ENCODE peak calls at places on chromosomes 3 and 15, in five cellular contexts. Y is stomach; P is CD8-positive, alpha-beta memory T cell; F is hepatocyte; H is colonic mucosa. D is an unnamed sample. For H3K4me1, the result is how much of the 10 kb centered on the place peaks cover.

GRCh38 chr3:181880339-181880738 is 168.6 kb downstream of the SOX2 start:
- DNase-seq in Y (no peak), F (no peak), H (no peak), P (no peak), D (no peak)

GRCh38 chr3:197362086-197362485 is 63.7 kb upstream of the DLG1 start:
- DNase-seq in Y (no peak), F (no peak), P (no peak), H (no peak), D (no peak)

GRCh38 chr15:35624881-35625280 is 78.9 kb upstream of the DPH6 start:
- DNase-seq in Y (no peak), H (peak), P (no peak), F (peak), D (no peak)

GRCh38 chr3:133894334-133895207 is 1.1 kb downstream of the RAB6B start:
- DNase-seq in P (no peak), H (no peak), Y (no peak), F (peak), D (no peak)

GRCh38 chr3:173548261-173548660 is 150.7 kb downstream of the NLGN1 start:
- DNase-seq in Y (no peak), H (no peak), P (no peak), F (no peak), D (no peak)

GRCh38 chr3:54104084-54104483 is 18.3 kb upstream of the CACNA2D3 start:
- DNase-seq in Y (no peak), H (no peak), F (no peak), P (no peak), D (no peak)

GRCh38 chr3:188673509-188674239 is 498.1 kb upstream of the TPRG1 start:
- DNase-seq in P (no peak), Y (no peak), H (no peak), F (peak), D (no peak)

GRCh38 chr3:30437172-30437571 is 169.2 kb upstream of the TGFBR2 start:
- DNase-seq in H (no peak), Y (no peak), P (no peak), F (no peak), D (no peak)

GRCh38 chr15:31327674-31328424 is 1.2 kb downstream of the KLF13 start:
- DNase-seq in F (peak), P (peak), Y (peak), H (peak), D (peak)

GRCh38 chr3:171676600-171677175 is 133.6 kb downstream of the PLD1 start:
- DNase-seq in F (peak), P (no peak), H (peak), Y (no peak), D (peak)

GRCh38 chr3:22129101-22129500 is 378.1 kb upstream of the ZNF385D start:
- DNase-seq in Y (no peak), P (no peak), F (no peak), H (no peak), D (no peak)

GRCh38 chr15:29440541-29440940 is 170.9 kb upstream of the NSMCE3 start:
- DNase-seq in H (no peak), P (no peak), Y (no peak), F (no peak), D (no peak)

GRCh38 chr3:19934098-19934566 is at the start of gene EFHB:
- DNase-seq in Y (no peak), F (peak), P (no peak), H (peak), D (peak)

GRCh38 chr3:186097663-186098451 is 11.0 kb downstream of the ETV5 start:
- DNase-seq in P (no peak), Y (peak), H (peak), F (peak), D (peak)

GRCh38 chr3:58333206-58334012 is 717 bp downstream of the PXK start:
- DNase-seq in P (peak), Y (peak), F (peak), H (peak), D (peak)

GRCh38 chr3:32438596-32439344 is 47.1 kb downstream of the CMTM7 start:
- DNase-seq in F (no peak), P (no peak), H (no peak), Y (no peak), D (no peak)

GRCh38 chr3:113353678-113354077 is 87.6 kb downstream of the CFAP44 start:
- DNase-seq in H (no peak), F (no peak), Y (no peak), P (no peak), D (no peak)

GRCh38 chr15:88658972-88659931 is 20.4 kb downstream of the ISG20 start:
- DNase-seq in P (no peak), Y (peak), F (no peak), H (no peak), D (no peak)

GRCh38 chr3:131386429-131386926 is 4.9 kb downstream of the NUDT16 start:
- DNase-seq in H (peak), P (no peak), F (peak), Y (peak), D (peak)

GRCh38 chr15:94081829-94082228 is 149.5 kb upstream of the MCTP2 start:
- DNase-seq in P (no peak), F (no peak), H (no peak), Y (no peak), D (no peak)

GRCh38 chr3:148400754-148401153 is 296.9 kb upstream of the AGTR1 start:
- DNase-seq in P (no peak), Y (no peak), H (no peak), F (no peak), D (no peak)

GRCh38 chr3:11236588-11237461 is 35.4 kb upstream of the ATG7 start:
- DNase-seq in H (peak), F (peak), P (peak), Y (peak), D (peak)

GRCh38 chr3:11240496-11240895 is 31.7 kb upstream of the ATG7 start:
- DNase-seq in Y (no peak), P (no peak), F (no peak), H (no peak), D (no peak)

GRCh38 chr3:11238057-11238456 is 34.1 kb upstream of the ATG7 start:
- DNase-seq in H (no peak), P (no peak), F (peak), Y (no peak), D (no peak)

GRCh38 chr3:11239796-11240195 is 32.4 kb upstream of the ATG7 start:
- DNase-seq in H (no peak), F (no peak), P (no peak), Y (no peak), D (no peak)

GRCh38 chr3:11238880-11239279 is 33.3 kb upstream of the ATG7 start:
- DNase-seq in P (no peak), F (no peak), Y (no peak), H (no peak), D (no peak)
- H3K4me3 ChIP-seq in P (no peak), F (no peak), Y (no peak), H (no peak), D (no peak)

GRCh38 chr3:158727499-158728377 is 4.5 kb downstream of the RARRES1 start:
- DNase-seq in Y (peak), F (peak), P (peak), H (peak), D (peak)
- H3K27ac ChIP-seq in Y (peak), F (peak), P (no peak), H (peak), D (no peak)

GRCh38 chr3:111864821-111865656 is 6.0 kb downstream of the PHLDB2 start:
- DNase-seq in P (no peak), Y (no peak), F (peak), H (no peak), D (no peak)

GRCh38 chr3:111862974-111863373 is 3.9 kb downstream of the PHLDB2 start:
- DNase-seq in H (no peak), F (no peak), P (no peak), Y (no peak), D (no peak)

GRCh38 chr3:111862415-111862814 is 3.4 kb downstream of the PHLDB2 start:
- DNase-seq in H (no peak), Y (no peak), P (no peak), F (no peak), D (no peak)

GRCh38 chr3:111861396-111861795 is 2.3 kb downstream of the PHLDB2 start:
- DNase-seq in F (no peak), P (no peak), Y (no peak), H (no peak), D (no peak)

GRCh38 chr3:111863942-111864341 is 4.9 kb downstream of the PHLDB2 start:
- DNase-seq in F (no peak), Y (no peak), P (no peak), H (no peak), D (no peak)
- H3K4me1 ChIP-seq in F (under half), Y (half or more), P (under half), H (under half), D (under half)

GRCh38 chr3:152195206-152195605 is 73.5 kb upstream of the MBNL1 start:
- DNase-seq in H (no peak), F (no peak), P (no peak), Y (no peak), D (no peak)

GRCh38 chr3:152197937-152198336 is 70.8 kb upstream of the MBNL1 start:
- DNase-seq in Y (no peak), P (no peak), F (no peak), H (no peak), D (no peak)

GRCh38 chr3:152198655-152199054 is 70.1 kb upstream of the MBNL1 start:
- DNase-seq in Y (no peak), F (no peak), H (no peak), P (no peak), D (no peak)

GRCh38 chr3:152197451-152197850 is 71.3 kb upstream of the MBNL1 start:
- DNase-seq in H (no peak), P (no peak), Y (no peak), F (no peak), D (no peak)

DNA sequence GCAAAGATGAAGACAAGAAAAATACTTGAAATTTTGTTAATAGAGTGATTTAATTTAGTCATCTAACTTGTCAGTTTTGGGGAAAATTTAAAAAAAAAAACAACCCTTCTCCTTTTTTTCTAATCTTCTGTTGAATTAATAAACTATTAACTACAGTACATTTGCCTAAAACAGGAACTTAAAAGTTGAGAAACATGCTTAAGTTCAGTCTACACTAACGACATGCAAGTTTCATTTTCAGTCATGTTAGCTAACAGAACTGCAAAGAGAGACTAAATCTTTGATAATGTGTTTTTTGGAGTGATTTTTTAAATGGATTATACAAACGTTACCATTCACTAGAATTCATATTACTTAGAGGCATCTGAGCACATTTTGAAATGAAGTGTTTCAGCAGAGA is 71.9 kb upstream of the MBNL1 start:
- DNase-seq in H (no peak), Y (no peak), F (no peak), P (no peak), D (no peak)
- H3K4me3 ChIP-seq in H (no peak), Y (no peak), F (no peak), P (peak), D (no peak)

GRCh38 chr15:28274211-28274610 is 47.8 kb downstream of the HERC2 start:
- DNase-seq in P (no peak), H (no peak), Y (no peak), F (no peak), D (no peak)
- H3K27ac ChIP-seq in P (no peak), H (no peak), Y (no peak), F (no peak), D (no peak)

GRCh38 chr15:90035835-90036220 is 34.7 kb downstream of the ZNF710 start:
- DNase-seq in P (no peak), H (no peak), Y (no peak), F (no peak), D (no peak)
- H3K4me1 ChIP-seq in P (under half), H (under half), Y (half or more), F (half or more), D (under half)